ENCODE peak calls at places on chromosomes 12 and 14, in four cellular contexts. V, P, I and N are unnamed samples.

GRCh38 chr12:2613674-2614073 is 181.1 kb upstream of the FKBP4 start:
- DNase-seq in P (no peak), V (no peak), I (no peak), N (no peak)

GRCh38 chr14:36747411-36748184 is 85.9 kb downstream of the PAX9 start:
- DNase-seq in P (no peak), I (peak), V (peak), N (no peak)

GRCh38 chr12:68119724-68120211 is 39.8 kb downstream of the IFNG start:
- DNase-seq in P (no peak), I (no peak), V (no peak), N (no peak)

GRCh38 chr12:63864456-63864709 is 19.9 kb downstream of the SRGAP1 start:
- DNase-seq in I (no peak), V (no peak), P (no peak), N (no peak)

GRCh38 chr14:93037354-93037753 is 78.4 kb downstream of the ITPK1 start:
- DNase-seq in P (no peak), V (no peak), I (no peak), N (no peak)

GRCh38 chr12:105978276-105978675 is 160.5 kb downstream of the NUAK1 start:
- DNase-seq in I (no peak), V (no peak), P (no peak), N (no peak)

GRCh38 chr14:34733245-34733644 is 18.9 kb upstream of the CFL2 start:
- DNase-seq in P (no peak), I (no peak), V (no peak), N (no peak)

GRCh38 chr12:57268264-57268663 is 17.3 kb upstream of the STAC3 start:
- DNase-seq in P (no peak), I (no peak), V (no peak), N (no peak)

GRCh38 chr12:6533653-6534157 is 612 bp upstream of the GAPDH start:
- DNase-seq in I (peak), V (peak), P (peak), N (peak)

DNA sequence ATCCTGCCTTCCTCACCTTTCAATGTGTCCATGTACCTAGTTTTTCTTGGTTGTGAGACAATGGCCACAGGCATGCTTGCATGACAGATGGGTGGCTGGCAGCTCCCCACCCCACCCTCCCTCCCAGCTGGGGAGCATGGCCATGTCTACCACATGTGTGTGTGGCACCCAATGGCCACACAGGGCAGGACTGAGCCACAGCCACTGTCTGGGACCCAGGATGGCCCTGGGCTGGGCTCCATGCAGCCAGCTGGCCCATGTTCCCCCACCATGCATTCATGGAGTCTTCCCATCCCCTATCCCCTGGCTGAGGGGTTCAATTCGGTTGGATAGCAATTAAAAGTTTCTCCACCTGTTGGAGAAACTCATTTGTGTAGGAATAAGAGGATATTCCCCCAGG is 566.0 kb upstream of the USP15 start:
- DNase-seq in I (no peak), P (no peak), V (no peak), N (no peak)
- TF ChIP-seq TEAD4 in I (no peak), P (no peak), V (no peak), N (no peak)

GRCh38 chr12:71551529-71551928 is 111.9 kb downstream of the LGR5 start:
- DNase-seq in V (peak), P (no peak), I (peak), N (no peak)
- TF ChIP-seq TEAD4 in V (no peak), P (no peak), I (no peak), N (no peak)

DNA sequence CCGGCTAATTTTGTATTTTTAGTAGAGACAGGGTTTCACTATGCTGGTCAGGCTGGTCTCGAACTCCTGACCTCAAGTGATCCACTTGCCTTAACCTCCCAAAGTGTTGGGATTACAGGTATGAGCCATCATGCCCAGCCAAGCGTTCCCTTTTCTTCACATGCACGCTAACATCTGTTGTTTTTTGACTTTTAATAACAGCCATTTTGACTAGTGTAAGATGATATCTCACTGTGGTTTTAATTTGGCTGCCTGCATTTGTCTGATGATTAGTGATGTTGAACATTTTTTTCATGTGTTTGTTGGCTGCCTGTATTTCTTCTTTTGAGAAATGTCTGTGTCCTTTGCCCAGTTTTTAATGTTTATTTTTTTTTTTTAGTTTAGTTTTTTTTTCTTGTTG is 10.2 kb upstream of the YARS2 start:
- DNase-seq in V (no peak), I (no peak), P (no peak), N (no peak)
- TF ChIP-seq TEAD4 in V (no peak), I (no peak), P (no peak), N (no peak)

DNA sequence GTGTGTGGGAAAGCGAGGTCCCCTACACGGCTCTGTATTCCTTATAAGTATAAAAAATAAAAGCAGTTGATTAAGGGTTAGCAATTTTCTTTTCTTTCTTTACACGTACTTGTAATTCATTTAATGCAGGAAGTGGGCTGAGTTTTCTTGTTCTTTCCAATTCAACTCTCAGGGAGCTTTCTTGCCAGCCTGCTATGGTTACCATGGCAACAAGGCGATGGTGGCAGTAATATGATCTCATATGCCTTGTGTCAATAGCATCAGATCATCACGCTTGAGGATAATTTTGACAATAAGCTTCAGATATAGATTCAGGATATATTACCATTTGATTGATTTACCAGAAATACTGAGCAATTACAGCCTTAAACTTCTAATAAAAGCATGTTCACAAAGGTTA is 466.5 kb downstream of the APAF1 start:
- DNase-seq in V (no peak), P (no peak), I (no peak), N (peak)
- TF ChIP-seq TEAD4 in V (no peak), P (no peak), I (no peak), N (no peak)

GRCh38 chr14:49673586-49673985 is 14.4 kb downstream of the POLE2 start:
- DNase-seq in I (no peak), P (no peak), V (no peak), N (no peak)
- TF ChIP-seq TEAD4 in I (no peak), P (no peak), V (no peak), N (no peak)